ENCODE peak calls at places on chromosomes 11 and 22, in six cellular contexts. J, A, Y, B, N and G are unnamed samples.

GRCh38 chr22:17446704-17447103 is 77.4 kb downstream of the CECR2 start:
- DNase-seq in J (no peak), A (no peak), Y (no peak), B (no peak), N (no peak), G (no peak)

GRCh38 chr22:23065495-23066122 is 4.7 kb upstream of the GNAZ start:
- DNase-seq in J (no peak), A (no peak), Y (no peak), B (no peak), N (no peak), G (peak; percentile 10)

GRCh38 chr11:72361321-72361720 is 73.0 kb downstream of the CLPB start:
- DNase-seq in J (no peak), A (no peak), Y (no peak), B (no peak), N (peak; percentile 61), G (no peak)

GRCh38 chr22:48227341-48228018 is 1465.0 kb downstream of the TBC1D22A start:
- DNase-seq in J (no peak), A (no peak), Y (no peak), B (no peak), N (no peak), G (no peak)

GRCh38 chr11:118623291-118623655 is 15.9 kb downstream of the PHLDB1 start:
- DNase-seq in J (no peak), A (peak; percentile 84), Y (peak; percentile 22), B (no peak), N (peak; percentile 15), G (peak; percentile 78)

GRCh38 chr11:36069576-36070214 is 125.8 kb downstream of the LDLRAD3 start:
- DNase-seq in J (no peak), A (no peak), Y (no peak), B (no peak), N (no peak), G (peak; percentile 18)

GRCh38 chr22:39080052-39080762 is 3.1 kb downstream of the APOBEC3G start:
- DNase-seq in J (no peak), A (no peak), Y (no peak), B (no peak), N (no peak), G (no peak)

GRCh38 chr22:21624120-21624879 is 5.5 kb downstream of the YDJC start:
- DNase-seq in J (no peak), A (no peak), Y (no peak), B (no peak), N (no peak), G (peak; percentile 57)

GRCh38 chr11:126989942-126990715 is 10.4 kb downstream of the KIRREL3 start:
- DNase-seq in J (peak; percentile 43), A (peak; percentile 75), Y (peak; percentile 80), B (peak; percentile 43), N (peak; percentile 64), G (peak; percentile 88)

GRCh38 chr11:108018708-108019107 is 10.0 kb downstream of the CUL5 start:
- DNase-seq in J (no peak), A (no peak), Y (no peak), B (no peak), N (no peak), G (no peak)

GRCh38 chr11:36007127-36007824 is 63.4 kb downstream of the LDLRAD3 start:
- DNase-seq in J (no peak), A (no peak), Y (no peak), B (no peak), N (peak; percentile 90), G (no peak)

GRCh38 chr11:57574061-57574460 is 6.6 kb upstream of the UBE2L6 start:
- DNase-seq in J (no peak), A (no peak), Y (no peak), B (no peak), N (no peak), G (no peak)

GRCh38 chr11:100930185-100930778 is 199.3 kb downstream of the PGR start:
- DNase-seq in J (no peak), A (no peak), Y (peak; percentile 32), B (peak; percentile 56), N (peak; percentile 54), G (peak; percentile 6)

GRCh38 chr22:46057206-46057605 is 80.2 kb upstream of the WNT7B start:
- DNase-seq in J (no peak), A (no peak), Y (no peak), B (no peak), N (no peak), G (no peak)

GRCh38 chr11:61602775-61603569 is 22.1 kb upstream of the SYT7 start:
- DNase-seq in J (no peak), A (no peak), Y (no peak), B (peak; percentile 94), N (no peak), G (peak; percentile 89)

GRCh38 chr11:87368876-87369480 is 331.2 kb downstream of the TMEM135 start:
- DNase-seq in J (no peak), A (peak; percentile 66), Y (peak; percentile 61), B (no peak), N (peak; percentile 91), G (no peak)

GRCh38 chr22:29040385-29041275 is 21.0 kb downstream of the C22orf31 start:
- DNase-seq in J (peak; percentile 66), A (peak; percentile 5), Y (peak; percentile 52), B (peak; percentile 79), N (peak; percentile 70), G (peak; percentile 73)

GRCh38 chr11:2092956-2093412 is 46.2 kb downstream of the IGF2 start:
- DNase-seq in J (no peak), A (no peak), Y (peak; percentile 29), B (no peak), N (no peak), G (peak; percentile 55)

GRCh38 chr22:28899199-28899853 is 16.0 kb downstream of the ZNRF3 start:
- DNase-seq in J (no peak), A (no peak), Y (no peak), B (no peak), N (no peak), G (no peak)

GRCh38 chr11:100574894-100575769 is 112.0 kb upstream of the ARHGAP42 start:
- DNase-seq in J (no peak), A (no peak), Y (peak; percentile 40), B (no peak), N (peak; percentile 41), G (no peak)

GRCh38 chr11:65112551-65113360 is 1.1 kb downstream of the TM7SF2 start:
- DNase-seq in J (peak; percentile 61), A (peak; percentile 24), Y (peak; percentile 41), B (no peak), N (peak; percentile 68), G (peak; percentile 85)

GRCh38 chr22:46113910-46114517 is 36.3 kb upstream of the PPARA start:
- DNase-seq in J (no peak), A (no peak), Y (no peak), B (no peak), N (no peak), G (no peak)

GRCh38 chr22:36327922-36328551 is 59.7 kb downstream of the MYH9 start:
- DNase-seq in J (no peak), A (no peak), Y (no peak), B (no peak), N (no peak), G (no peak)

GRCh38 chr22:36585841-36586240 is 56.9 kb upstream of the EIF3D start:
- DNase-seq in J (no peak), A (no peak), Y (no peak), B (no peak), N (no peak), G (no peak)

GRCh38 chr22:35846804-35847203 is 129.1 kb downstream of the APOL5 start:
- DNase-seq in J (no peak), A (no peak), Y (no peak), B (no peak), N (no peak), G (no peak)

GRCh38 chr11:73530109-73530508 is 67.8 kb downstream of the FAM168A start:
- DNase-seq in J (no peak), A (no peak), Y (no peak), B (no peak), N (no peak), G (no peak)

GRCh38 chr22:28243539-28243938 is 324.5 kb upstream of the PITPNB start:
- DNase-seq in J (no peak), A (no peak), Y (no peak), B (no peak), N (no peak), G (no peak)

GRCh38 chr22:43693245-43693644 is 118.9 kb downstream of the EFCAB6 start:
- DNase-seq in J (no peak), A (no peak), Y (no peak), B (no peak), N (no peak), G (no peak)

GRCh38 chr11:114158886-114159285 is 99.4 kb downstream of the ZBTB16 start:
- DNase-seq in J (no peak), A (no peak), Y (no peak), B (no peak), N (no peak), G (no peak)

GRCh38 chr11:57275582-57275981 is 38.5 kb upstream of the APLNR start:
- DNase-seq in J (no peak), A (no peak), Y (no peak), B (no peak), N (no peak), G (no peak)

GRCh38 chr22:45452565-45453449 is 39.3 kb downstream of the RIBC2 start:
- DNase-seq in J (no peak), A (no peak), Y (no peak), B (peak; percentile 68), N (no peak), G (no peak)

GRCh38 chr11:79101736-79102135 is 339.1 kb downstream of the TENM4 start:
- DNase-seq in J (no peak), A (no peak), Y (no peak), B (no peak), N (no peak), G (no peak)

GRCh38 chr11:59560290-59560701 is 49.0 kb downstream of the OR4D9 start:
- DNase-seq in J (peak; percentile 79), A (peak; percentile 33), Y (peak; percentile 68), B (no peak), N (peak; percentile 81), G (peak; percentile 64)

GRCh38 chr22:32896951-32897350 is 95.4 kb downstream of the TIMP3 start:
- DNase-seq in J (no peak), A (no peak), Y (no peak), B (no peak), N (no peak), G (no peak)